ENCODE peak calls at places on chromosomes 6 and 20, in eight cellular contexts. O is MM.1S, C is RWPE1, W is BJ, A is tibial nerve, G is fibroblast of pulmonary artery, P is gastrocnemius medialis, I is AG10803. L is an unnamed sample.

GRCh38 chr6:14983599-14984296 is 262.1 kb upstream of the JARID2 start:
- DNase-seq in P (no peak), A (no peak), O (no peak), G (no peak), C (peak), I (no peak), W (no peak), L (no peak)

GRCh38 chr6:146890644-146891434 is 292.1 kb downstream of the ADGB start:
- DNase-seq in I (peak), W (no peak), G (no peak), P (no peak), O (no peak), C (no peak), A (no peak), L (no peak)

GRCh38 chr6:13302751-13303667 is 25.3 kb downstream of the TBC1D7 start:
- DNase-seq in A (no peak), C (peak), P (peak), I (peak), W (peak), O (peak), G (peak), L (peak)

GRCh38 chr6:42690151-42690702 is 32.2 kb downstream of the PRPH2 start:
- DNase-seq in O (no peak), P (no peak), G (peak), I (peak), C (no peak), W (no peak), A (no peak), L (no peak)

GRCh38 chr20:10919549-10920140 is 245.8 kb upstream of the JAG1 start:
- DNase-seq in C (peak), G (peak), O (no peak), I (peak), W (no peak), P (no peak), A (no peak), L (peak)

GRCh38 chr6:3016473-3017280 is 17.0 kb downstream of the NQO2 start:
- DNase-seq in W (no peak), O (no peak), G (no peak), P (no peak), I (no peak), A (no peak), C (no peak), L (no peak)

GRCh38 chr6:132405143-132405915 is 4.1 kb upstream of the MOXD1 start:
- DNase-seq in C (no peak), P (no peak), W (no peak), I (peak), O (peak), G (no peak), A (no peak), L (no peak)

GRCh38 chr20:47723322-47723721 is 62.0 kb downstream of the SULF2 start:
- DNase-seq in C (no peak), A (no peak), O (no peak), I (no peak), W (no peak), G (no peak), P (no peak), L (no peak)

GRCh38 chr6:43495409-43495941 is 14.7 kb downstream of the LRRC73 start:
- DNase-seq in W (no peak), C (peak), I (no peak), G (no peak), O (no peak), P (no peak), A (no peak), L (no peak)

GRCh38 chr20:21503345-21503744 is 10.5 kb downstream of the NKX2-2 start:
- DNase-seq in I (peak), C (no peak), W (no peak), O (peak), A (no peak), G (no peak), P (no peak), L (no peak)

GRCh38 chr6:117265425-117266266 is at the start of gene VGLL2:
- DNase-seq in G (peak), P (peak), O (peak), A (no peak), I (peak), C (no peak), W (no peak), L (peak)

GRCh38 chr20:1861996-1862664 is 33.1 kb upstream of the SIRPA start:
- DNase-seq in P (no peak), G (no peak), W (no peak), C (no peak), O (no peak), A (no peak), I (no peak), L (no peak)

GRCh38 chr20:32528291-32528891 is 56.7 kb downstream of the NOL4L start:
- DNase-seq in O (no peak), W (no peak), A (no peak), P (no peak), G (no peak), C (no peak), I (no peak), L (peak)

GRCh38 chr20:3813758-3814581 is 6.4 kb upstream of the AP5S1 start:
- DNase-seq in G (no peak), O (no peak), A (no peak), W (no peak), I (no peak), C (no peak), P (no peak), L (no peak)

GRCh38 chr6:27019651-27020552 is 227.6 kb upstream of the PRSS16 start:
- DNase-seq in W (peak), I (peak), G (peak), A (peak), P (peak), O (no peak), C (peak), L (peak)

GRCh38 chr6:154289818-154290508 is 66.6 kb downstream of the IPCEF1 start:
- DNase-seq in G (no peak), I (no peak), A (no peak), O (no peak), P (no peak), C (no peak), W (no peak), L (no peak)

GRCh38 chr6:30685157-30685976 is 1.1 kb downstream of the PPP1R18 start:
- DNase-seq in A (no peak), G (peak), P (no peak), C (no peak), W (no peak), I (no peak), O (peak), L (no peak)

DNA sequence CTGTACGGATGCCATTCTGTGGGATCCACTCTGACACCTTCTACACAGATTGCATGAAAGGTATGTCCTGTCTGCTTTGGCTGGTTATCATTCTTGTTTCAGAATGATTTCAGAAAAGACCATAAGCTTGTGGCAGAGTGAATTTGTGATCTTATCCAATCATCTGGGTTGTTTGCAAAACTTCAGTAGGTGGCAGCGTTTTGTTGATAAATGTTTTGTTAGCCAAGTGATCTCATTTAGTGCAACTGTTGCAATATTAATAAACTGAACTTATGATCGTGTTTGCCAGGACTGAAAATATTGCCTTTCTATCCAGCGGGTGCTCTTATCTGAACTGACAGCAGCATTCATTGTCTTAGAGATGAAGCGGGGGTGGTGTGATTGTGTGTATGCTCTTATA is 613.2 kb upstream of the NOX3 start:
- DNase-seq in P (no peak), O (no peak), G (no peak), C (no peak), A (no peak), I (no peak), W (no peak), L (no peak)
- TF ChIP-seq CTCF in P (no peak), O (no peak), G (no peak), C (no peak), A (no peak), I (no peak), W (no peak), L (no peak)

GRCh38 chr6:35960192-35960591 is 39.3 kb upstream of the SRPK1 start:
- DNase-seq in W (no peak), O (no peak), G (no peak), C (no peak), P (no peak), A (no peak), I (no peak), L (no peak)

GRCh38 chr6:35955521-35955920 is 34.6 kb upstream of the SRPK1 start:
- DNase-seq in I (no peak), W (no peak), P (no peak), G (no peak), O (no peak), C (no peak), A (no peak), L (no peak)

GRCh38 chr6:35955071-35955470 is 34.2 kb upstream of the SRPK1 start:
- DNase-seq in C (no peak), I (no peak), W (no peak), O (no peak), A (no peak), P (no peak), G (no peak), L (no peak)

GRCh38 chr6:35954335-35954734 is 33.4 kb upstream of the SRPK1 start:
- DNase-seq in I (no peak), A (no peak), C (no peak), P (no peak), G (no peak), O (no peak), W (no peak), L (no peak)

GRCh38 chr6:35955970-35956369 is 35.1 kb upstream of the SRPK1 start:
- DNase-seq in W (no peak), O (no peak), A (no peak), G (no peak), C (no peak), I (no peak), P (no peak), L (no peak)
- TF ChIP-seq CTCF in W (peak), O (no peak), A (no peak), G (peak), C (no peak), I (peak), P (no peak), L (no peak)

GRCh38 chr6:64330694-64331309 is 695.2 kb downstream of the PHF3 start:
- DNase-seq in I (peak), A (peak), W (no peak), C (peak), P (no peak), G (peak), O (peak), L (peak)
- TF ChIP-seq CTCF in I (peak), A (no peak), W (peak), C (peak), P (no peak), G (peak), O (peak), L (peak)

DNA sequence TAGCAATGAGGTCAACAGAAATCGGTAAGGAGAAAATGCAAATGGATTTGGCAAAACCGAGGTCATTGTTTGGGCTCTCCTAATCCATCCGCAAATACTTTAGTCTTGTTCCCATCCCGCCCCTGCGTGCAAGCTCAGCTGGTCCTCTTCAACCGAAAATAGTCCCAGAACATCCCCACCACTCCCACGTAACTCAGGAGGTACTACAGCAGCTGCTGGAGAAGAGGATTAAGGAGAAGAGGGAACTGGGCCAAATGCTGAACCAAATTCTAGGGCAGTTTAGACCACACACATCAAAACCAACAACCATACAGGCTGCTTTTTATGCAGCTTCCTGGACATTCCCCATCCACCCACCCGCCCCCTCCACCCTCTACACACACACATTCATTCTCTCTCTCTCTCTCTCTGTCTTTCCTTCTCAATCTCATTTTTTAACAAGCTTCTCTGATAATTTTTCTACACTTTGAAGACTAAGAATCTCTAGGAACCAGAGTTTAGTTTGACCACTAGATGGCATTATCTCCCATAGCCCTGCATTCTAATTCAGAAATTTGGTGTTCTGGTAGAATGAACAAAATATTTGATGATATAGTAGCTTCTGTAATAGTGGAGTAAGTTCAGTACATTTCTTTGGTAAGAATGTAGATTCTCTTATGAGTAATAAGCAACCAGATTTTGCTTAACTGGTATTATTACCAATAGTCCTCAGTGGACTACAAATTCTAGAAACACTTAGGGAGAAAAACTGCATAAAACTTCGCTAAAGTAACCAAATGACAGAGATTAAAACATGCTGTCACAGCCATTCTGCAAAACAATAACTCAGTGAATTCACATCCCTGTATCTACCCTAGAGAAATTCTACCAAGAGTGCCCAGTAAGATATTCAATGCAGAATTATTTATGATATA is 52.1 kb upstream of the BEND6 start:
- DNase-seq in W (no peak), G (peak), O (peak), I (peak), P (no peak), C (peak), A (no peak), L (no peak)
- TF ChIP-seq CTCF in W (peak), G (peak), O (peak), I (peak), P (no peak), C (peak), A (peak), L (peak)

DNA sequence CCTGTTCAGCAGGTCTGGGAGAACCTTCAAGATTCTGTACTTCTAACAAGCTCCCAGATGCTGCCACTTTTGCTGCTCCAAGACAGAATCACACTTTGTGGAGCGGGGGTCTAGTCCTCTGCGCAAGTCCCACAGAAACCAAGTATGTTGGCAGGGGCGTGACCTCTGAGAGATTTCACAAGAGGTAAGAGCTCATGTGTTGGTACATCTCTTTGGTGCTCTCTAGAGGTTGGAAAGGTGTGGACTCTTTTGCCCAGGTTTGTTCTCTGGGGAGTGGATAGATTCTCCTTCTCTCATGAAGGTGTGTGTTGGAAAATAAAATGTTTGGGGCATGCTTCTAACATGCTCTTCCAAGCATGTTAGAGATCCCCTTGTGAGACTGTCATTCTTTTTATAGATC is 340.9 kb upstream of the IRAK1BP1 start:
- DNase-seq in C (no peak), P (no peak), O (no peak), W (no peak), G (no peak), A (no peak), I (no peak), L (no peak)
- TF ChIP-seq CTCF in C (no peak), P (no peak), O (no peak), W (no peak), G (no peak), A (no peak), I (no peak), L (no peak)